ENCODE peak calls at places on chromosomes 2 and 18, in four cellular contexts. U is WTC11; M is stimulated activated CD4-positive, alpha-beta T cell treated with anti-CD3 and anti-CD28 coated beads, Interleukin-12 subunit alpha, Interleukin-12 subunit beta, amount 100 ng/mL, for 4 hours; R is EH. B is an unnamed sample.

GRCh38 chr2:98717625-98718024 is 13.3 kb downstream of the MGAT4A start:
- DNase-seq in U (no peak), M (no peak), R (no peak), B (no peak)

GRCh38 chr2:213545964-213546363 is 261.7 kb downstream of the SPAG16 start:
- DNase-seq in U (no peak), M (no peak), R (no peak), B (no peak)

GRCh38 chr18:11387880-11388279 is 221.5 kb upstream of the SLC35G4 start:
- DNase-seq in U (peak), M (no peak), R (peak), B (peak)

GRCh38 chr2:233976087-233976486 is 58.9 kb downstream of the TRPM8 start:
- DNase-seq in U (no peak), M (no peak), R (no peak), B (no peak)

GRCh38 chr2:30666307-30666874 is 140.9 kb downstream of the CAPN13 start:
- DNase-seq in U (no peak), M (no peak), R (peak), B (no peak)

GRCh38 chr2:172179045-172179742 is 76.5 kb upstream of the DLX2 start:
- DNase-seq in U (no peak), M (no peak), R (no peak), B (no peak)

GRCh38 chr2:120397362-120397811 is 51.5 kb downstream of the INHBB start:
- DNase-seq in U (no peak), M (no peak), R (peak), B (no peak)

GRCh38 chr18:45997689-45998088 is 30.6 kb upstream of the EPG5 start:
- DNase-seq in U (no peak), M (peak), R (no peak), B (no peak)

GRCh38 chr2:104658840-104659591 is 194.9 kb upstream of the POU3F3 start:
- DNase-seq in U (peak), M (no peak), R (no peak), B (no peak)

B was measured in NCI-H82.